ENCODE peak calls at places on chromosomes 5 and 9, in four cellular contexts. X, N, V and D are unnamed samples.

GRCh38 chr5:9239071-9239470 is 306.8 kb downstream of the SEMA5A start:
- DNase-seq in X (no peak), N (no peak), V (no peak), D (no peak)

GRCh38 chr5:35813456-35813855 is 43.2 kb upstream of the IL7R start:
- DNase-seq in N (no peak), V (no peak), X (no peak), D (no peak)

GRCh38 chr9:117919594-117919993 is 215.4 kb downstream of the TLR4 start:
- DNase-seq in X (no peak), N (no peak), V (peak), D (no peak)

GRCh38 chr9:131969469-131969989 is 110.1 kb downstream of the MED27 start:
- DNase-seq in X (no peak), N (no peak), V (peak), D (no peak)

GRCh38 chr9:89755835-89756234 is 151.0 kb downstream of the GADD45G start:
- DNase-seq in X (no peak), V (no peak), N (no peak), D (no peak)

GRCh38 chr5:159469496-159470370 is 139.4 kb upstream of the IL12B start:
- DNase-seq in X (no peak), N (no peak), V (no peak), D (no peak)

GRCh38 chr5:3593771-3594513 is 1.7 kb upstream of the IRX1 start:
- DNase-seq in X (peak), N (no peak), V (no peak), D (no peak)

GRCh38 chr5:173498286-173498685 is 118.2 kb downstream of the BOD1 start:
- DNase-seq in X (no peak), N (no peak), V (no peak), D (no peak)

GRCh38 chr5:126351138-126351537 is 72.1 kb upstream of the GRAMD2B start:
- DNase-seq in X (no peak), V (no peak), N (no peak), D (no peak)

GRCh38 chr5:172421020-172421419 is 33.3 kb downstream of the SH3PXD2B start:
- DNase-seq in N (no peak), X (no peak), V (no peak), D (no peak)

GRCh38 chr9:8802242-8802641 is 1002.7 kb upstream of the DMAC1 start:
- DNase-seq in V (no peak), N (no peak), X (no peak), D (no peak)

GRCh38 chr9:35939851-35940250 is 18.1 kb downstream of the OR2S2 start:
- DNase-seq in N (no peak), V (no peak), X (no peak), D (no peak)

GRCh38 chr9:109083813-109084405 is 35.8 kb downstream of the TMEM245 start:
- DNase-seq in V (no peak), N (no peak), X (no peak), D (no peak)

GRCh38 chr9:108837530-108837929 is 18.3 kb downstream of the ACTL7B start:
- DNase-seq in N (no peak), V (no peak), X (no peak), D (no peak)

GRCh38 chr5:154794525-154795234 is 39.5 kb downstream of the LARP1 start:
- DNase-seq in N (no peak), V (no peak), X (no peak), D (no peak)

GRCh38 chr5:99694884-99695283 is 766.1 kb upstream of the CHD1 start:
- DNase-seq in X (no peak), N (no peak), V (no peak), D (no peak)

GRCh38 chr5:17206021-17206420 is 11.4 kb upstream of the BASP1 start:
- DNase-seq in N (no peak), V (no peak), X (no peak), D (no peak)

GRCh38 chr9:9950813-9951212 is 662.0 kb downstream of the PTPRD start:
- DNase-seq in X (no peak), V (no peak), N (no peak), D (no peak)

GRCh38 chr5:154285661-154286408 is 95.3 kb downstream of the GALNT10 start:
- DNase-seq in V (no peak), N (no peak), X (no peak), D (peak)

GRCh38 chr9:2934883-2935282 is 91.0 kb upstream of the PUM3 start:
- DNase-seq in V (no peak), X (no peak), N (no peak), D (no peak)

GRCh38 chr9:2939368-2939767 is 95.5 kb upstream of the PUM3 start:
- DNase-seq in V (no peak), N (no peak), X (no peak), D (no peak)

GRCh38 chr9:2933165-2934095 is 89.5 kb upstream of the PUM3 start:
- DNase-seq in N (no peak), X (no peak), V (peak), D (no peak)

GRCh38 chr9:2936221-2936620 is 92.3 kb upstream of the PUM3 start:
- DNase-seq in N (no peak), X (no peak), V (no peak), D (no peak)

DNA sequence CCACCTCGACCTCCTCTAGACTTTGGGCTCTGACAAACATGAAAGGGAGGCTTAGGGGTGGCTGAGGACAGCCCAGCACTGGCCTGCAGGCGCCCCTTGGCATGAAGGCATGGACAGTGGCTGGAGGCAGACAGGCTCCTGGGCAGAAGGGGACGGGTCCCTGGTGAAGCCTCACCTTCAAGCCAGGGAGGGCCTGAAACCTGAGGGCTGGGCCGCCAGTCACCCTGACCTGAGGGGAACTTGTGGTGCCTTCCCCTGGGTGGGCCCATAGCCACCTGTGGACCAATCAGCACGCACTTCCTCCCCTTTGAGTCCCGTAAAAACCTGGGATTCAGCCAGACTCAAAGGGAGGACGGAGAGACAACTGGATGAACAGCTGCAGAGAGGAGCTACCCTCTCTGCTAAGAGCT is 90.4 kb upstream of the PUM3 start:
- DNase-seq in N (no peak), X (no peak), V (peak), D (no peak)
- TF ChIP-seq FOXJ3 in N (no peak), X (no peak), V (no peak), D (no peak)

DNA sequence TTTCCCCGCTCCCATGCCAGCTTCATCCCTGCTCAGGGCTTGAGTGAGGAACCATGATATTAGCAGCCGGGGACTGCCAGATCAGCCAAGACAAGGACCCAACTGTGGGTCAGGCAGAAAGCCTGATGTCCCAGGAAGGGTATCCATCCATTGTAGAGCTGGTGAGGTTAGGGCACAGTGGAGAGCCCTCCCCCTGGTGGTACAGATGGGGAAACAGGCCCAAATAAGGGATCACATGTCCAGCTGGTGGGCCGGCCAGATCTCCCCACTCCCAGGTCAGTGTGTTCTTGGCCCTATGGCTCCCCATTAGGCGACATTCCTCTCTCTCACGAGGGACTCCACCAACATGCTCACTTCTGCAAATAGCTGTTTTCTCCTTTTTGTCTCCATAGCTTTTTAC is 9.0 kb downstream of the CDX1 start:
- DNase-seq in V (peak), N (peak), X (peak), D (peak)
- TF ChIP-seq FOXJ3 in V (no peak), N (no peak), X (no peak), D (no peak)

DNA sequence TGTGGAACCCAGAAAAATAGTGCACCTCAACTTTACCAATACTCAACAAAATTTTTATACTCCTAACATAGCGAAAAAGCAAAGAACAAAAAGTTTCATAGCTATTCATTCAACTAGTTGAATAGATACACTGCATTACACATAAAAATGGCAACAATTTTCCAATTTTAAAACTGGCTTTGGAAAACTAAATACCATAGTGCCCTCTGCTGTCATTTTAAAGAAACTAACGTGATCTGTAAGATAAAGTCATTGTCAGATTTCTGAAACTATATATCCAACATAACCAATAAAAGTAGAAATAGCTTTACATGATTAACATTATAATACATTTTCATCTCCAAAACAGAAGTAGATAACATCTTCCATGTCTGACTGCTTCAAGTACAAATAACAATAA is 31.6 kb downstream of the DTWD2 start:
- DNase-seq in V (peak), X (no peak), N (no peak), D (no peak)
- TF ChIP-seq FOXJ3 in V (no peak), X (no peak), N (no peak), D (no peak)

DNA sequence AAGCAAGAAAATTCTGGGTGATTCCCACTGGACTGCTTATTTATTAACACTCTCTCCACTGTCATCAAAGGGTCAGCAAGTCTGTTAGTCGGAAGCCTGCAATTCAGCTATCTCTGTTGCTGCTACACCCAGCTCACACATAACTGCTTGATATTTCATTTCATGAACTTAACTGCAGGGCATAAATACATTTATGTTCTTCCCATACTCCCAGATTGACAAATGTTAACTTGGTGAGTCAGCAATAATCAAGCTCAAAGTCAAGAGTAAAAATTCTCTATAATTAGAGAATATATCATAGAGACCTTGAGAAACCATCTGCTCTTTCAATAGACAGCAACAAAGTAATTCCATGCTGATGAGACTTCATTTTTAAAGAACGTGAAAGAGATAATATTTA is 198.8 kb downstream of the ADAMTS12 start:
- DNase-seq in X (no peak), V (no peak), N (no peak), D (no peak)
- TF ChIP-seq FOXJ3 in X (no peak), V (no peak), N (no peak), D (no peak)

DNA sequence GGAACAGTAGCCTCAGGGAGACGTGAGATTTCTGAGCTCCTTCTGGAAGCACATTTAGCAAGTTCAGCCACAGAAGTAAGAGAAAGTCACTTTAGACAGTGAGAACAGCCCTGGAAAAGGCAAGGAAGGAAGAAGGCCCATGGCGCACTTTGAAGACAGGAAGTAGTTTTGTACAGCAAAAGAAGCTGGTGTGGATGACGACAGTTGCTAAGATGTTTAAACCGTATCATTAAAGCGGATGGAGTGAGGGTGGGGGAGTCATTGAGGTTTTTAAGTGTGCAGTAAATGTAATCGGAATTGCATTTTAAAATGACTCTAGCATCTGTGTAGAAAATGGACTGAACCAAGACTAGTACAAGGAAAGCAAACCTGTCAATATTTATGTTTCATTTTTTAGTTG is 15.3 kb upstream of the TRPM3 start:
- DNase-seq in V (no peak), N (no peak), X (no peak), D (no peak)
- TF ChIP-seq FOXJ3 in V (no peak), N (no peak), X (no peak), D (no peak)

GRCh38 chr9:127549218-127549617 is 62.9 kb upstream of the STXBP1 start:
- DNase-seq in X (no peak), V (no peak), N (no peak), D (no peak)
- TF ChIP-seq FOXJ3 in X (no peak), V (no peak), N (no peak), D (no peak)

GRCh38 chr9:134658378-134658955 is 16.9 kb downstream of the COL5A1 start:
- DNase-seq in X (peak), V (no peak), N (no peak), D (no peak)
- TF ChIP-seq FOXJ3 in X (no peak), V (no peak), N (no peak), D (no peak)

GRCh38 chr5:142600611-142601360 is 85.1 kb downstream of the FGF1 start:
- DNase-seq in N (no peak), V (no peak), X (no peak), D (peak)
- TF ChIP-seq FOXJ3 in N (no peak), V (no peak), X (no peak), D (no peak)